ENCODE peak calls at places on chromosomes 3 and 15, in six cellular contexts. H is anterior cingulate cortex; T is IMR-90; Y is HT1080; Q is SW480; M is stimulated activated CD4-positive, alpha-beta T cell treated with anti-CD3 and anti-CD28 coated beads, Interleukin-1b, Interleukin-23, amount 100 ng/mL, for 48 hours. D is an unnamed sample.

GRCh38 chr3:177574232-177574856 is 377.1 kb upstream of the TBL1XR1 start:
- DNase-seq in H (no peak), T (peak), Y (peak), Q (peak), M (no peak), D (peak)

GRCh38 chr3:4147719-4148118 is 155.4 kb upstream of the SETMAR start:
- DNase-seq in H (no peak), T (no peak), Y (no peak), Q (no peak), M (no peak), D (no peak)

GRCh38 chr15:101010781-101011180 is 91.6 kb downstream of the LRRK1 start:
- DNase-seq in H (no peak), T (no peak), Y (no peak), Q (no peak), M (no peak), D (no peak)

GRCh38 chr15:41494922-41495735 is 1.5 kb downstream of the ITPKA start:
- DNase-seq in H (no peak), T (no peak), Y (no peak), Q (no peak), M (peak), D (no peak)

GRCh38 chr3:186567072-186567921 is at the start of gene TBCCD1:
- DNase-seq in H (peak), T (peak), Y (peak), Q (peak), M (peak), D (peak)

GRCh38 chr3:78420611-78421010 is 1347.2 kb downstream of the ROBO1 start:
- DNase-seq in H (no peak), T (no peak), Y (no peak), Q (no peak), M (no peak), D (no peak)

GRCh38 chr3:15667484-15667883 is 65.9 kb downstream of the BTD start:
- DNase-seq in H (no peak), T (no peak), Y (no peak), Q (no peak), M (peak), D (no peak)

GRCh38 chr15:96336045-96336642 is 5.6 kb downstream of the NR2F2 start:
- DNase-seq in H (no peak), T (no peak), Y (peak), Q (no peak), M (no peak), D (no peak)

GRCh38 chr3:62421275-62421674 is 47.9 kb upstream of the FEZF2 start:
- DNase-seq in H (no peak), T (no peak), Y (no peak), Q (no peak), M (no peak), D (no peak)

GRCh38 chr3:46695962-46696922 is 2.8 kb upstream of the ALS2CL start:
- DNase-seq in H (no peak), T (peak), Y (no peak), Q (no peak), M (no peak), D (no peak)

GRCh38 chr3:16485024-16485992 is 28.2 kb downstream of the RFTN1 start:
- DNase-seq in H (no peak), T (no peak), Y (no peak), Q (no peak), M (no peak), D (no peak)